ENCODE peak calls at places on chromosomes 2 and 18, in five cellular contexts. I, K, Q, N and X are unnamed samples.

GRCh38 chr2:192498747-192499146 is 304.0 kb upstream of the TMEFF2 start:
- DNase-seq in K (no peak), I (no peak), N (no peak), Q (no peak), X (no peak)

GRCh38 chr2:225402200-225402776 is 2.8 kb downstream of the NYAP2 start:
- DNase-seq in Q (no peak), N (no peak), I (no peak), K (no peak), X (no peak)

GRCh38 chr2:146527166-146527565 is 1317.7 kb upstream of the ACVR2A start:
- DNase-seq in I (no peak), K (no peak), Q (no peak), N (no peak), X (no peak)

GRCh38 chr2:88831071-88831791 is 139.8 kb downstream of the RPIA start:
- DNase-seq in Q (no peak), N (no peak), I (no peak), K (no peak), X (peak; percentile 30)

GRCh38 chr2:96665083-96665569 is 22.6 kb downstream of the FER1L5 start:
- DNase-seq in N (peak; percentile 72), I (no peak), K (no peak), Q (peak; percentile 80), X (peak; percentile 89)

GRCh38 chr2:233303252-233303651 is 4.4 kb upstream of the SAG start:
- DNase-seq in N (no peak), K (no peak), Q (no peak), I (no peak), X (no peak)

GRCh38 chr2:128435576-128436497 is 117.2 kb upstream of the HS6ST1 start:
- DNase-seq in N (no peak), I (no peak), Q (no peak), K (no peak), X (no peak)

GRCh38 chr2:45067859-45068642 is 58.8 kb upstream of the SIX2 start:
- DNase-seq in N (no peak), Q (no peak), K (no peak), I (no peak), X (no peak)

GRCh38 chr2:158112971-158113370 is 11.3 kb downstream of the UPP2 start:
- DNase-seq in N (no peak), I (no peak), K (no peak), Q (no peak), X (no peak)

GRCh38 chr18:46378126-46378863 is 274.1 kb downstream of the HAUS1 start:
- DNase-seq in I (no peak), N (no peak), K (no peak), Q (no peak), X (no peak)

GRCh38 chr18:33201509-33201926 is 239.0 kb downstream of the CCDC178 start:
- DNase-seq in N (no peak), I (no peak), K (no peak), Q (peak; percentile 30), X (peak; percentile 10)
- H3K9me3 ChIP-seq in N (no peaks in the 10 kb centered on the region), I (no peaks in the 10 kb centered on the region), K (no peaks in the 10 kb centered on the region), Q (no peaks in the 10 kb centered on the region), X (no peaks in the 10 kb centered on the region)

DNA sequence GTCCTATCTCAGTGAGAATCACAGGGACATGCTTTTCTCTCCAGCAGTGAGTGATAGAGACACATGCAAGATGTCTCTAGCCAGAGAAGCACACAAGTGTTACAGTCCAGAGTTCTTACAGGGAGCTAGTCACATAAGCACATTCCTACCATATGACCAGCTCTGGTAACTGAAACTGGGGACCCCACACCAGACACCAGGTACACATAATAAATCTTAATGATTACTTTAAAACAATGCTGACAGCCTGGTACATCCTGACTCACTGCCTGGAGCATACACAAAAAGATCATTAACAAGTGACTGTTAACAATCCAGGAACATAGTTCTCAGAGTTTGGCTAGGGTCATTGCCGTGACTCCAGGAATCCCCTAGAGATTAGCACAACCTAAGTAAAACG is 53.6 kb downstream of the GALNT1 start:
- DNase-seq in I (no peak), N (no peak), Q (peak; percentile 8), K (no peak), X (peak; percentile 43)
- H3K27ac ChIP-seq in I (no peak overlapping the region), N (no peak overlapping the region), Q (peak overlapping the region; percentile 54), K (no peak overlapping the region), X (peak overlapping the region; percentile 69)

GRCh38 chr2:51612387-51612786 is 580.5 kb upstream of the NRXN1 start:
- DNase-seq in K (no peak), N (no peak), I (no peak), Q (no peak), X (no peak)
- H3K9me3 ChIP-seq in K (peaks cover 73% of the 10 kb centered on the region), N (no peaks in the 10 kb centered on the region), I (no peaks in the 10 kb centered on the region), Q (peaks cover 14% of the 10 kb centered on the region), X (peaks cover 25% of the 10 kb centered on the region)

GRCh38 chr2:162928356-162928755 is 89.8 kb upstream of the KCNH7 start:
- DNase-seq in Q (no peak), N (no peak), I (no peak), K (no peak), X (peak; percentile 15)

GRCh38 chr2:162926501-162926900 is 87.9 kb upstream of the KCNH7 start:
- DNase-seq in N (no peak), K (no peak), Q (peak; percentile 36), I (no peak), X (peak; percentile 96)

GRCh38 chr2:162926907-162927306 is 88.3 kb upstream of the KCNH7 start:
- DNase-seq in Q (no peak), I (no peak), N (no peak), K (no peak), X (no peak)

GRCh38 chr2:162929571-162929970 is 91.0 kb upstream of the KCNH7 start:
- DNase-seq in I (no peak), Q (no peak), N (no peak), K (no peak), X (no peak)

DNA sequence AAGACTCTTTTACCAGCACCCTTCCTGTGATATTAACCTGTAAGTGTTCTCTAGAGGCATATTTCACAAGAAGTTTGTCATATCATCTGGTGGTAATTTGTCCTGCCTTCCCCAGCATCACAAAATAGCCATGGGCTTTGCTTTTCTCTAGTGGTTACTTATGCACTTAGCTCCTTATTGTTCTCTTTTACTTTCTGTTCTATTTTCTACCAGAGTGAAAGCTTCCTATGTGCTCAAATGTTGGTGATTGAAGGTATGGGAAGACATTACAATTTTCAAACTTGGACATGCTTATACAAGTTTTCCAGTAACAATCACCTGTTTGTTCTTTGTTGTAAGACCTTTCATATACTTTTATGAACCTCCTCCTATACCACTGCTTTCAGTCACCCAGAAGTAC is 87.0 kb upstream of the KCNH7 start:
- DNase-seq in N (no peak), K (no peak), Q (no peak), I (no peak), X (no peak)
- H3K27ac ChIP-seq in N (no peak overlapping the region), K (no peak overlapping the region), Q (peak overlapping the region; percentile 51), I (no peak overlapping the region), X (no peak overlapping the region)

GRCh38 chr2:5020451-5020850 is 671.7 kb upstream of the SOX11 start:
- DNase-seq in I (no peak), N (no peak), K (no peak), Q (no peak), X (no peak)
- H3K9me3 ChIP-seq in I (peaks cover 4% of the 10 kb centered on the region), N (no peaks in the 10 kb centered on the region), K (peaks cover 29% of the 10 kb centered on the region), Q (no peaks in the 10 kb centered on the region), X (no peaks in the 10 kb centered on the region)

DNA sequence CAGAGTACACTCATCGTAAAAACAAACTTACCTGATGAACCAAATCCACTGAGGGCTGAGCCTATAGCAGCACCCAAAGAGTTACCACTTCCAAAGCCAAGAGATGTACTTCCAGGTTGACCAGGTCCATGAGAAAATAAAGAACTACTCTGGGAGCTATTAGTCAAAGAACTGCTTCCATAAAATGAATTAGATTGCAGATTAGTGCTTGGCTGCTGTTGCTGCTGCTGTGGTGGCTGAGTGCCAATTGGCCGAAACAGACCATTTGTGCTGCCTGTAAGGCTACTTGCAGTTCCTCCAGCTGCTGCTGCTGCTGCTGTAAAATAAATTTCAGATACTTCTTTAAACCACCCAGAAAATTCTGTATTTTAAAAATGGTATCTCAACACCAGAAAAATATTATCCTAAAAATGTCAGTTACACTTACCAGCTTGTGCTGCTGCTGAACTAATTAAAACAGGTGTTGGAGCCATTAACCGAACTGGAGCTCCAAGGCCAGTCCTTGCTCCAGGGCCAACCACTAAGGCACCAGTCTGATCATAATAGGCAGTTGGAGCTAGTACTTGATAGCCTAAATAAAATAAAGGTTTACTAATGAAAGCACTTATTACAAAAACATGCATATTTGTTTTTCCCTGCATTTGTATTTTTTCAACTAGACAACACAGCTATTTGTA is 58.1 kb upstream of the SDC1 start:
- DNase-seq in K (peak; percentile 75), Q (peak; percentile 81), N (peak; percentile 60), I (no peak), X (no peak)
- H3K27ac ChIP-seq in K (no peak overlapping the region), Q (no peak overlapping the region), N (no peak overlapping the region), I (no peak overlapping the region), X (no peak overlapping the region)

DNA sequence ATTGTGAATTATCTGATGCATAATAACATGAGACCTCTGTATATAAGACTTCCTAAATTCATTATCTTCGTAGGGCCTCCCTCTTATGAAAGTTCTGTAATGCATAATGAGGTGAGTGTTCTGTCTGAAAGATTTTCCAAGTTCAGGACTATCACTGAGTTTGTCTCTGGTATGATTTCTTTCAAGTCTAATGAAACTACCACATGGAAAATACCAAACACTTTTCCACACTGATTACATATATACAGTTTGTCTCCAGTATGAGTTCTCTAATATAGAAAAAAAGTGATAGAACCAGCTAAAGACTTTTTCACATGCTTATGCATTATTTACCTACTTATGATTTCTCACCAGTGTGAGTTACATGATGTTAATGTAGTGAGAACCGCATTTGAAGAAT is 34.7 kb downstream of the CTNNA2 start:
- DNase-seq in I (no peak), K (no peak), Q (no peak), N (no peak), X (no peak)
- H3K9me3 ChIP-seq in I (no peaks in the 10 kb centered on the region), K (peaks cover 98% of the 10 kb centered on the region), Q (no peaks in the 10 kb centered on the region), N (no peaks in the 10 kb centered on the region), X (peaks cover 48% of the 10 kb centered on the region)